ENCODE peak calls at places on chromosomes 2 and 18, in seven cellular contexts. R, U, D, B, A, T and E are unnamed samples.

GRCh38 chr18:35463050-35463449 is 34.7 kb downstream of the INO80C start:
- DNase-seq in R (no peak), U (no peak), D (no peak), B (no peak), A (no peak), T (no peak), E (no peak)

GRCh38 chr2:195824478-195824877 is 167.5 kb downstream of the SLC39A10 start:
- DNase-seq in R (no peak), U (no peak), D (no peak), B (no peak), A (no peak), T (no peak), E (no peak)

GRCh38 chr2:28824870-28825269 is 14.2 kb downstream of the SPDYA start:
- DNase-seq in R (no peak), U (no peak), D (no peak), B (no peak), A (no peak), T (no peak), E (no peak)

GRCh38 chr2:45178854-45179253 is 169.6 kb upstream of the SIX2 start:
- DNase-seq in R (no peak), U (no peak), D (no peak), B (no peak), A (no peak), T (no peak), E (no peak)

GRCh38 chr2:42367835-42368234 is 6.8 kb upstream of the COX7A2L start:
- DNase-seq in R (no peak), U (no peak), D (no peak), B (no peak), A (no peak), T (peak), E (no peak)

GRCh38 chr2:36659872-36660312 is 36.6 kb upstream of the VIT start:
- DNase-seq in R (no peak), U (no peak), D (no peak), B (no peak), A (no peak), T (no peak), E (no peak)

GRCh38 chr2:206936456-206937222 is 2.7 kb upstream of the CPO start:
- DNase-seq in R (no peak), U (no peak), D (no peak), B (no peak), A (no peak), T (peak), E (peak)

GRCh38 chr2:105042189-105042588 is 4.3 kb downstream of the MRPS9 start:
- DNase-seq in R (no peak), U (no peak), D (peak), B (no peak), A (no peak), T (no peak), E (no peak)

GRCh38 chr18:46388295-46388694 is 268.7 kb downstream of the LOXHD1 start:
- DNase-seq in R (no peak), U (no peak), D (no peak), B (no peak), A (no peak), T (no peak), E (no peak)

GRCh38 chr2:190859347-190860297 is 21.0 kb upstream of the GLS start:
- DNase-seq in R (no peak), U (no peak), D (no peak), B (no peak), A (no peak), T (no peak), E (no peak)

GRCh38 chr2:176079285-176079830 is 4.4 kb downstream of the EVX2 start:
- DNase-seq in R (no peak), U (no peak), D (no peak), B (no peak), A (no peak), T (no peak), E (no peak)

GRCh38 chr2:113291191-113291590 is 12.5 kb upstream of the PAX8 start:
- DNase-seq in R (no peak), U (peak), D (no peak), B (no peak), A (no peak), T (no peak), E (no peak)

GRCh38 chr2:236167297-236168109 is 683 bp downstream of the GBX2 start:
- DNase-seq in R (no peak), U (no peak), D (no peak), B (no peak), A (no peak), T (no peak), E (no peak)

GRCh38 chr2:239609162-239609561 is 208.3 kb upstream of the HDAC4 start:
- DNase-seq in R (no peak), U (peak), D (no peak), B (no peak), A (no peak), T (no peak), E (no peak)

GRCh38 chr2:179201884-179202283 is 62.7 kb downstream of the SESTD1 start:
- DNase-seq in R (no peak), U (no peak), D (peak), B (no peak), A (no peak), T (peak), E (no peak)

GRCh38 chr2:200051621-200051945 is 96.2 kb downstream of the MAIP1 start:
- DNase-seq in R (no peak), U (no peak), D (no peak), B (no peak), A (no peak), T (no peak), E (no peak)

GRCh38 chr18:297936-298335 is 30.1 kb upstream of the THOC1 start:
- DNase-seq in R (no peak), U (no peak), D (no peak), B (no peak), A (no peak), T (no peak), E (no peak)

GRCh38 chr2:234967201-234967873 is 15.5 kb downstream of the SH3BP4 start:
- DNase-seq in R (no peak), U (no peak), D (no peak), B (no peak), A (no peak), T (no peak), E (no peak)

GRCh38 chr18:44716697-44717163 is 36.0 kb downstream of the SETBP1 start:
- DNase-seq in R (no peak), U (no peak), D (no peak), B (no peak), A (no peak), T (no peak), E (no peak)

GRCh38 chr2:169683054-169683424 is 11.2 kb downstream of the CFAP210 start:
- DNase-seq in R (no peak), U (no peak), D (no peak), B (no peak), A (no peak), T (no peak), E (no peak)

GRCh38 chr2:182890773-182891381 is 24.4 kb upstream of the FRZB start:
- DNase-seq in R (no peak), U (no peak), D (no peak), B (no peak), A (no peak), T (no peak), E (no peak)

GRCh38 chr18:80109676-80110078 is 615 bp downstream of the ADNP2 start:
- DNase-seq in R (no peak), U (peak), D (no peak), B (no peak), A (no peak), T (no peak), E (no peak)

GRCh38 chr18:27685807-27686412 is 491.0 kb downstream of the CDH2 start:
- DNase-seq in R (peak), U (no peak), D (peak), B (no peak), A (no peak), T (peak), E (peak)

GRCh38 chr2:175834472-175834871 is 167.6 kb downstream of the LNPK start:
- DNase-seq in R (no peak), U (no peak), D (no peak), B (no peak), A (no peak), T (no peak), E (no peak)

GRCh38 chr2:25043241-25043867 is 1.5 kb downstream of the EFR3B start:
- DNase-seq in R (peak), U (no peak), D (peak), B (no peak), A (no peak), T (peak), E (peak)

GRCh38 chr18:23115683-23116096 is 19.6 kb upstream of the CABLES1 start:
- DNase-seq in R (no peak), U (no peak), D (no peak), B (no peak), A (peak), T (peak), E (peak)

GRCh38 chr2:189519631-189520387 is 60.8 kb downstream of the SLC40A1 start:
- DNase-seq in R (no peak), U (no peak), D (no peak), B (no peak), A (no peak), T (no peak), E (no peak)

GRCh38 chr2:43519711-43520221 is 76.1 kb downstream of the THADA start:
- DNase-seq in R (peak), U (no peak), D (no peak), B (no peak), A (peak), T (peak), E (peak)

GRCh38 chr2:190860985-190861721 is 19.5 kb upstream of the GLS start:
- DNase-seq in R (peak), U (no peak), D (no peak), B (no peak), A (no peak), T (no peak), E (peak)

GRCh38 chr2:11745613-11746375 is 638 bp upstream of the LPIN1 start:
- DNase-seq in R (no peak), U (no peak), D (no peak), B (no peak), A (no peak), T (no peak), E (no peak)

GRCh38 chr18:36745219-36745975 is 83.4 kb downstream of the TPGS2 start:
- DNase-seq in R (no peak), U (no peak), D (no peak), B (no peak), A (no peak), T (no peak), E (no peak)